ENCODE peak calls at places on chromosome 5, in seven cellular contexts. F, N, Z, R, C, G and Y are unnamed samples.

GRCh38 chr5:59356813-59357381 is 536.6 kb downstream of the PDE4D start:
- DNase-seq in F (no peak), G (no peak), N (no peak), Z (no peak), R (no peak), C (no peak), Y (peak)

GRCh38 chr5:108769352-108769751 is 21.7 kb downstream of the FER start:
- DNase-seq in C (no peak), G (no peak), Z (no peak), N (no peak), F (no peak), R (no peak), Y (peak)

GRCh38 chr5:14183187-14183939 is 40.2 kb downstream of the TRIO start:
- DNase-seq in C (no peak), Z (no peak), N (no peak), R (no peak), G (no peak), F (no peak), Y (peak)

GRCh38 chr5:177140312-177140711 is 6.7 kb downstream of the NSD1 start:
- DNase-seq in C (no peak), Z (no peak), R (no peak), F (no peak), G (no peak), N (no peak), Y (no peak)

GRCh38 chr5:16922430-16922829 is 13.7 kb downstream of the MYO10 start:
- DNase-seq in Z (no peak), F (no peak), R (no peak), N (no peak), G (no peak), C (no peak), Y (no peak)

GRCh38 chr5:147507480-147508126 is 2.3 kb downstream of the DPYSL3 start:
- DNase-seq in R (no peak), G (peak), F (peak), Z (peak), N (no peak), C (no peak), Y (peak)

GRCh38 chr5:7876867-7877266 is 7.9 kb downstream of the MTRR start:
- DNase-seq in F (peak), G (peak), Z (peak), C (no peak), R (no peak), N (no peak), Y (peak)

GRCh38 chr5:13860176-13860575 is 84.3 kb downstream of the DNAH5 start:
- DNase-seq in F (no peak), R (no peak), Z (no peak), G (no peak), C (no peak), N (no peak), Y (no peak)

GRCh38 chr5:17395516-17395915 is 102.5 kb upstream of the TAF11L2 start:
- DNase-seq in G (no peak), F (no peak), C (no peak), R (no peak), N (no peak), Z (peak), Y (no peak)

GRCh38 chr5:96408841-96409458 is 24.1 kb downstream of the PCSK1 start:
- DNase-seq in N (no peak), R (no peak), C (no peak), Z (peak), F (peak), G (no peak), Y (no peak)

GRCh38 chr5:98454904-98455303 is 318.6 kb upstream of the RGMB start:
- DNase-seq in Z (peak), R (no peak), C (no peak), F (peak), N (no peak), G (peak), Y (peak)

GRCh38 chr5:159826351-159827222 is 89.7 kb upstream of the ADRA1B start:
- DNase-seq in Z (peak), F (peak), R (no peak), G (peak), N (no peak), C (no peak), Y (peak)

GRCh38 chr5:24591426-24591825 is 53.4 kb downstream of the CDH10 start:
- DNase-seq in N (no peak), F (no peak), C (no peak), Z (no peak), G (no peak), R (no peak), Y (no peak)

GRCh38 chr5:72101828-72102227 is 5.4 kb upstream of the MAP1B start:
- DNase-seq in F (peak), N (no peak), R (no peak), C (no peak), G (peak), Z (peak), Y (peak)

GRCh38 chr5:31186672-31187267 is 6.7 kb upstream of the CDH6 start:
- DNase-seq in R (no peak), Z (no peak), N (no peak), C (no peak), F (peak), G (peak), Y (peak)

GRCh38 chr5:88694087-88694703 is 188.8 kb downstream of the MEF2C start:
- DNase-seq in N (no peak), R (no peak), F (no peak), G (no peak), C (no peak), Z (no peak), Y (no peak)

GRCh38 chr5:124596595-124597388 is 149.6 kb downstream of the ZNF608 start:
- DNase-seq in C (no peak), Z (peak), N (no peak), G (peak), R (no peak), F (peak), Y (peak)

GRCh38 chr5:16763211-16763610 is 146.4 kb upstream of the RETREG1 start:
- DNase-seq in F (no peak), R (no peak), G (no peak), C (no peak), Z (no peak), N (no peak), Y (no peak)

GRCh38 chr5:171969288-171969880 is 37.1 kb downstream of the FBXW11 start:
- DNase-seq in G (no peak), Z (no peak), C (no peak), N (no peak), F (no peak), R (no peak), Y (no peak)

GRCh38 chr5:108801776-108802175 is 54.1 kb downstream of the FER start:
- DNase-seq in R (no peak), C (no peak), Z (peak), G (peak), N (no peak), F (peak), Y (peak)

GRCh38 chr5:168270446-168270845 is 21.0 kb upstream of the WWC1 start:
- DNase-seq in Z (peak), F (no peak), C (no peak), R (no peak), N (no peak), G (no peak), Y (peak)

GRCh38 chr5:6780802-6781391 is 67.7 kb downstream of the TENT4A start:
- DNase-seq in C (no peak), G (no peak), R (no peak), Z (no peak), F (no peak), N (no peak), Y (peak)

GRCh38 chr5:122585111-122585415 is 189.8 kb upstream of the SNX2 start:
- DNase-seq in C (no peak), R (no peak), Z (no peak), G (no peak), F (no peak), N (no peak), Y (no peak)

GRCh38 chr5:71589903-71590302 is 2.8 kb downstream of the MCCC2 start:
- DNase-seq in F (no peak), R (no peak), G (no peak), C (no peak), Z (no peak), N (no peak), Y (no peak)

DNA sequence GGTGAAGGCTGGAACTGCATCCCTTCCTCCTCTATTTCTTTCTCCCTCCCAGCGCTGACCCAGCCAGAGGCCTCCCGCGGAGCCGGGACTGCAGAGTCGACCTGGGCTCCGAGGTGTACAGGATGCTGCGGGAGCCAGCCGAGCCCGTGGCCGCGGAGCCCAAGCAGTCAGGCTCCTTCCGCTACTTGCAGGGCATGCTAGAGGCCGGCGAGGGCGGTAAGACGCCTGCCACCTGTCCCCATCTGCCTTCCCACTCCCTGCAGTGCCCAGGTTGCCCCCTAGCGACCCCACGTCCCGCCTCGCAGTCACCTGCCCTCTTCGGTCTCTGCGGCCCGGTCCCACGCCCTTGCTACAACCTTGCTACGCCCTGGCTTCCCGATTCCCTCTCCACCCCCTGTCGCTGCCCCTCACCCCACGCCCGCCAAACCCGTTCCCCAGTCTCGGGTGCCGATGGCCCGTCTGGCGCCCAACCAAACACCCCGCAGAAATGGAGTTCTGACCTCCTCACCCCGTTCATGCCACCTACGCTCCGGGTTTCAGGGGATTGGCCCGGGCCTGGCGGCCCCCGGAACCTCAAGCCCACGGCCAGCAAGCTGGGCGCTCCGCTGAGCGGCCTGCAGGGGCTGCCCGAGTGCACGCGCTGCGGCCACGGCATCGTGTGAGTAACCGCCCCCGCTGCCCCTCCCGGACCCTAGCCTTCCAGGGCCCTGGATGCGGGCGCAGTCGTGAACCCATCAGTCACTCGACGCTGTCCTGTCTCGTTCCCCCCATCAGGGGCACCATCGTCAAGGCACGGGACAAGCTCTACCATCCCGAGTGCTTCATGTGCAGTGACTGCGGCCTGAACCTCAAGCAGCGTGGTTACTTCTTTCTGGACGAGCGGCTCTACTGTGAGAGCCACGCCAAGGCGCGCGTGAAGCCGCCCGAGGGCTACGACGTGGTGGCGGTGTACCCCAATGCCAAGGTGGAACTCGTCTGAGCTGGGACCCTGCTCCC is 14.1 kb downstream of the PDLIM4 start:
- DNase-seq in C (no peak), R (no peak), Z (no peak), G (no peak), N (no peak), F (no peak), Y (no peak)
- TF ChIP-seq CTCF in C (no peak), R (no peak), Z (no peak), G (no peak), N (no peak), F (no peak), Y (no peak)

GRCh38 chr5:5141011-5141599 is 975 bp downstream of the ADAMTS16 start:
- DNase-seq in R (no peak), Z (no peak), G (no peak), F (no peak), N (no peak), C (no peak), Y (no peak)
- TF ChIP-seq CTCF in R (no peak), Z (no peak), G (no peak), F (no peak), N (no peak), C (no peak), Y (no peak)

GRCh38 chr5:127299678-127300077 is 9.1 kb downstream of the MEGF10 start:
- DNase-seq in F (peak), Z (no peak), G (no peak), C (no peak), N (no peak), R (no peak), Y (peak)
- TF ChIP-seq CTCF in F (no peak), Z (no peak), G (no peak), C (no peak), N (no peak), R (no peak), Y (peak)

DNA sequence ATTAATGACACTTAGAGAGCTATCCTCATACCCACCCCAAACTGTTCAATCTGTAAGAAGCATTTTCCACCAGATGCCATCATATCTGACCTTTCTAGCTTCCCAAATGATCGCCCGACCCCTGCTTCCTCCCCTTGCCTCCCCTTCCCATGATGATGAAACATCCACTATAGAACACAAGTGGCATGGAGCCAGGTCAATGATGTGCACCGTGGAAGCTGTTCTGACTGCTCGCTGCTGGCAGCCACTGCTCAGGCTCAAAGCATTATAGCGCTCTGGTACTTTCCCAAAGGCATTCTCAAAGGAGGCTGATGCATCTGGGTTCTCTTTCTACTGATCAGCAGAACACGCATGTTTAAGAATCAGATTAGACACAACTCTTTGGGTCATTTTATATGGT is 343.8 kb downstream of the ENC1 start:
- DNase-seq in R (no peak), Z (no peak), N (no peak), C (no peak), F (peak), G (peak), Y (peak)
- TF ChIP-seq CTCF in R (no peak), Z (no peak), N (no peak), C (no peak), F (no peak), G (no peak), Y (no peak)

GRCh38 chr5:164597293-164597900 is 1092.0 kb downstream of the MAT2B start:
- DNase-seq in N (no peak), C (no peak), Z (no peak), F (peak), R (no peak), G (peak), Y (no peak)
- TF ChIP-seq CTCF in N (no peak), C (peak), Z (peak), F (peak), R (no peak), G (peak), Y (no peak)

DNA sequence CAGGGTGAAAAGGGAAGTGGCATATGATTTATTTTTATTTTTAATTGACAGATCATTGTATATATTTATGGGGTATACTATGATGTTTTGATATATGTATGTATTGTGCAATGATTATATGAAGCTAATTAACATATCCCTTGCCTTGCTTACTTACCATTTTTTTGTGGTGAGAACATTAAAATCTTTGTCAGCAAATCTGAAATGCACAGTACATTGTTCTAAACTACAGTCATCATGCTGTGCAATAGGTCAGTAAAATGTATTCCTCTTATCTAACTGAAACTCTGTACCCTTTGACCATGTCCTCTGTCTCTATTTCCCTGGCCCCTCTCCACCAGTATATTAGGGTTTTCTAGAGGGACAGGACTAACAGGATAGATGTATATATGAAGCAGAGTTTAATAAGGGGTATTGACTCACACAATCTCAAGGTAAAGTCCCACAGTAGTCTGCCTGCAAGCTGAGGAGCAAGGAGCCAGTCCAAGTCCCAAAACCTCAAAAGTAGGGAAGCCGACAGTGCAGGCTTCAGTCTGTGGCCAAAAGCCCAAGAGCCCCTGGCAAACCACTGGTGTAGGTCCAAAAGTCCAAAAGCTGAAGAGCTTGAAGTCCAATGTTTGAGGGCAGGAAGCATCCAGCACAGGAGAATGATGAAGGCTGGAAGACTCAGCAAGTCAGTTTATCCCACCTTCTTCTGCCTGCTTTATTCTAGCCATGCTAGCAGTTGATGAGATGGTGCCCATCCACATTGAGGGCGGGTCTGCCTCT is 122.2 kb upstream of the FBXL7 start:
- DNase-seq in Z (no peak), N (no peak), C (no peak), G (peak), F (no peak), R (no peak), Y (no peak)
- TF ChIP-seq CTCF in Z (no peak), N (no peak), C (no peak), G (no peak), F (no peak), R (no peak), Y (no peak)

GRCh38 chr5:161847896-161848510 is at the start of gene GABRA1:
- DNase-seq in R (no peak), G (no peak), C (peak), Z (no peak), F (no peak), N (no peak), Y (no peak)

GRCh38 chr5:161846731-161847130 is 1.2 kb upstream of the GABRA1 start:
- DNase-seq in F (peak), G (peak), N (no peak), C (no peak), R (no peak), Z (peak), Y (no peak)

GRCh38 chr5:161847447-161847846 is 473 bp upstream of the GABRA1 start:
- DNase-seq in C (no peak), Z (no peak), N (no peak), F (no peak), G (no peak), R (no peak), Y (no peak)

GRCh38 chr5:161850491-161850890 is 2.6 kb downstream of the GABRA1 start:
- DNase-seq in R (no peak), F (no peak), C (no peak), G (no peak), Z (no peak), N (no peak), Y (no peak)

DNA sequence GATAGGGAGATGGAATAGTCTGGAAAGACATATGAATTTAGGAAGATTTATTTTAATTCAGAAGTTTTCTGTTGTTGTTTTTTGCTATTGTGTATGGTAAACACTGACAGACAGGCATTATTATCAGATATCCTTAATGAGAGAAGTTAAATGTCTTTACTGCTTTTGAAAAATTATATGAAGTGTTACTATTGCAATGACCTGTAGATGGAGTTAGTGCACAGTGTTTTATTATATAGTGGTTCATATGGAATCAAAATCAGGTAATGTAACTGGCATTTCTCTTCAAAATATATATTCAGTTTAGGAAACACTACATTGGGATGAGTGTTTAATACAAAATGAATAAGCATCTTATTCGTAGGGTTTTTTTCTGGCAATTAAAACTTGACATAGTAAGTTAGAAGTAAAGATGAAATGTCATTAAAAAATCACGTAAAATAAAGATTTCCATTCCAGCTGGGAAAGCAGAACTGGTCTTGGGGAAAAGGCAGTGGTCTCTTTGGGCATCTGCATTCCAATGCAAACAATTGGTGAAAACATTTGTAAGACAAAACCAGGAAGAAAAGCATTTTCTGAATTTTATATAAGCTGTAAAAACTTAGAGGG is 3.9 kb downstream of the GABRA1 start:
- DNase-seq in Z (no peak), N (no peak), C (no peak), G (peak), F (peak), R (no peak), Y (peak)
- TF ChIP-seq CTCF in Z (peak), N (no peak), C (peak), G (peak), F (peak), R (no peak), Y (peak)

GRCh38 chr5:73943375-73943774 is 317.4 kb downstream of the ARHGEF28 start:
- DNase-seq in N (no peak), G (no peak), Z (peak), R (no peak), F (no peak), C (no peak), Y (no peak)

GRCh38 chr5:73944581-73944980 is 318.6 kb downstream of the ARHGEF28 start:
- DNase-seq in C (no peak), F (no peak), G (no peak), R (no peak), Z (no peak), N (no peak), Y (no peak)

GRCh38 chr5:73946926-73947455 is 321.0 kb downstream of the ARHGEF28 start:
- DNase-seq in R (no peak), N (no peak), G (no peak), Z (no peak), F (no peak), C (no peak), Y (no peak)

GRCh38 chr5:73946278-73946677 is 320.3 kb downstream of the ARHGEF28 start:
- DNase-seq in F (no peak), N (no peak), R (no peak), C (no peak), Z (no peak), G (no peak), Y (no peak)

GRCh38 chr5:73945505-73945904 is 319.5 kb downstream of the ARHGEF28 start:
- DNase-seq in F (no peak), G (no peak), Z (no peak), C (no peak), N (no peak), R (no peak), Y (no peak)
- TF ChIP-seq CTCF in F (peak), G (peak), Z (peak), C (peak), N (no peak), R (no peak), Y (peak)

GRCh38 chr5:137515238-137515637 is 16.1 kb upstream of the SPOCK1 start:
- DNase-seq in F (no peak), Z (no peak), C (no peak), G (no peak), N (no peak), R (no peak), Y (no peak)

GRCh38 chr5:137521246-137521645 is 22.1 kb upstream of the SPOCK1 start:
- DNase-seq in G (no peak), N (no peak), C (no peak), Z (no peak), F (no peak), R (no peak), Y (no peak)

GRCh38 chr5:137516251-137516797 is 17.2 kb upstream of the SPOCK1 start:
- DNase-seq in C (no peak), Z (no peak), G (no peak), R (no peak), N (no peak), F (no peak), Y (no peak)

GRCh38 chr5:137516961-137517360 is 17.8 kb upstream of the SPOCK1 start:
- DNase-seq in G (no peak), N (no peak), F (no peak), C (no peak), R (no peak), Z (no peak), Y (no peak)
- TF ChIP-seq CTCF in G (no peak), N (no peak), F (no peak), C (no peak), R (no peak), Z (no peak), Y (no peak)

GRCh38 chr5:154211611-154212390 is 21.3 kb downstream of the GALNT10 start:
- DNase-seq in C (no peak), N (no peak), F (no peak), G (no peak), R (no peak), Z (peak), Y (no peak)
- TF ChIP-seq CTCF in C (no peak), N (no peak), F (no peak), G (no peak), R (no peak), Z (no peak), Y (no peak)